ENCODE peak calls at places on chromosomes 5 and 9, in six cellular contexts. Z is activated T-helper 9 cell treated with anti-CD3 and anti-CD28 coated beads, Interleukin-2, amount 50 U/mL, for 16 hours; S is NCI-H2029; T is stimulated activated CD4-positive, alpha-beta T cell treated with anti-CD3 and anti-CD28 coated beads, Interleukin-2, amount 100 ng/mL, for 48 hours; D is BJ; C is GM04504. V is an unnamed sample.

GRCh38 chr9:93098236-93098946 is 2.4 kb downstream of the CARD19 start:
- DNase-seq in Z (peak), S (peak), T (peak), D (peak), C (peak), V (no peak)

GRCh38 chr9:134442486-134443168 is 116.4 kb downstream of the RXRA start:
- DNase-seq in Z (no peak), S (no peak), T (no peak), D (no peak), C (no peak), V (no peak)

GRCh38 chr9:95481000-95481399 is 35.8 kb downstream of the PTCH1 start:
- DNase-seq in Z (no peak), S (no peak), T (no peak), D (no peak), C (no peak), V (no peak)

GRCh38 chr5:110852053-110852452 is 113.2 kb downstream of the SLC25A46 start:
- DNase-seq in Z (no peak), S (no peak), T (no peak), D (no peak), C (no peak), V (no peak)

GRCh38 chr9:118643118-118643517 is 726.1 kb downstream of the BRINP1 start:
- DNase-seq in Z (no peak), S (no peak), T (no peak), D (no peak), C (no peak), V (no peak)

GRCh38 chr5:94314507-94315170 is 303.8 kb downstream of the KIAA0825 start:
- DNase-seq in Z (no peak), S (no peak), T (no peak), D (no peak), C (no peak), V (no peak)

GRCh38 chr9:84969084-84969483 is 299.6 kb downstream of the NTRK2 start:
- DNase-seq in Z (no peak), S (no peak), T (no peak), D (no peak), C (no peak), V (no peak)

GRCh38 chr5:138955672-138956295 is 80.6 kb upstream of the LRRTM2 start:
- DNase-seq in Z (no peak), S (no peak), T (no peak), D (no peak), C (no peak), V (no peak)

GRCh38 chr9:132181796-132182521 is 20.1 kb downstream of the NTNG2 start:
- DNase-seq in Z (no peak), S (no peak), T (no peak), D (no peak), C (no peak), V (no peak)

V was measured in NCI-H1930.